ENCODE peak calls at places on chromosomes 6 and 20, in seven cellular contexts. V is HCT116, K is GM12878, Z is K562, X is H1, W is HepG2, B is SK-N-SH. N is an unnamed sample.

GRCh38 chr20:39916236-39916635 is 772.8 kb downstream of the MAFB start:
- DNase-seq in W (no peak), Z (no peak), X (no peak), B (no peak), V (no peak), K (no peak), N (no peak)

GRCh38 chr6:1363729-1364572 is 25.4 kb upstream of the FOXF2 start:
- DNase-seq in B (no peak), Z (no peak), W (no peak), K (no peak), X (no peak), V (peak), N (no peak)

GRCh38 chr20:50491926-50492634 is 18.1 kb upstream of the PTPN1 start:
- DNase-seq in B (no peak), K (no peak), W (no peak), Z (no peak), V (no peak), X (no peak), N (no peak)

GRCh38 chr6:170438402-170438753 is 114.7 kb downstream of the PSMB1 start:
- DNase-seq in B (peak), Z (peak), X (peak), K (no peak), V (peak), W (peak), N (no peak)

GRCh38 chr6:113654396-113654795 is 202.7 kb upstream of the MARCKS start:
- DNase-seq in W (no peak), B (no peak), K (no peak), V (peak), Z (no peak), X (no peak), N (no peak)

GRCh38 chr6:165726915-165727314 is 63.9 kb upstream of the PDE10A start:
- DNase-seq in Z (no peak), B (no peak), V (no peak), K (no peak), X (no peak), W (no peak), N (no peak)

GRCh38 chr6:109834131-109834530 is 143.0 kb downstream of the FIG4 start:
- DNase-seq in Z (no peak), K (no peak), V (no peak), B (no peak), W (no peak), X (no peak), N (no peak)

GRCh38 chr6:151014404-151015150 is 149.1 kb downstream of the MTHFD1L start:
- DNase-seq in Z (peak), K (no peak), W (peak), V (peak), X (peak), B (peak), N (peak)

GRCh38 chr6:90368001-90368400 is 71.4 kb upstream of the BACH2 start:
- DNase-seq in Z (no peak), V (no peak), W (no peak), X (no peak), B (no peak), K (no peak), N (no peak)

DNA sequence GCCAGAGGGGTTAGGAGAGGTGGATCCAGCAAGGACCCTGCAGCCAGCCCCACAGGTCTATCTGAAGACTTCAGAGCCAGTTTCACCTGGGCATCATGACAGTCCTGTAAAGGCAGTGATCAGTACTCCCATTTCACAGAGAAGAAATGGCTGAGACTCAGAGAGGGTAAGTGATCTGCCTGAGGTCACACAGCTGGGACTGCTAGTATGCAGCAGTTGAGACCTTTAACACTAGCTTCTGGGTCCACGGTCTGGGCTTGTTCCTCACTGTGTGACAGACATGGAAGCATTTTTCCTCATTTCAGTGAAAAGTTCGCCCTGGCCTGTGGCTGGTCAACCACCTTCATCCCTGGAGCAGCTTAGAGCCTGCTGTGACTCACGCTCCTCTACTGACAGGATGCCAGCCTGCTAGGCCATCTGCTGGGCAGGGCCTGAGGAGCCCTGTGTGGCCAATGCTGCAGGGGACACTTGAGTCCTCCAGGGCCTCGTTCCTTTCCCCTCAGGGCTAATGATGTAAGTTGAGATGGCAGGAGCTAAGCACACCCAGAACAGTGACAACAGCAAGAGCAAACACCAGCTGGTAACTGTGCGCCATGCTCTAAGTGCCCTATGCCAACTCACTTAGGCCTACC is 192.0 kb downstream of the LRFN2 start:
- DNase-seq in W (no peak), V (no peak), K (no peak), X (peak), Z (no peak), B (no peak), N (peak)
- TF ChIP-seq JUND in W (no peak), V (no peak), K (no peak), X (no peak), Z (no peak), B (no peak), N (no peak)

GRCh38 chr6:166751051-166751595 is 124.1 kb upstream of the RPS6KA2 start:
- DNase-seq in B (peak), W (no peak), Z (no peak), V (no peak), K (no peak), X (no peak), N (no peak)
- TF ChIP-seq JUND in B (no peak), W (no peak), Z (no peak), V (no peak), K (no peak), X (no peak), N (no peak)

DNA sequence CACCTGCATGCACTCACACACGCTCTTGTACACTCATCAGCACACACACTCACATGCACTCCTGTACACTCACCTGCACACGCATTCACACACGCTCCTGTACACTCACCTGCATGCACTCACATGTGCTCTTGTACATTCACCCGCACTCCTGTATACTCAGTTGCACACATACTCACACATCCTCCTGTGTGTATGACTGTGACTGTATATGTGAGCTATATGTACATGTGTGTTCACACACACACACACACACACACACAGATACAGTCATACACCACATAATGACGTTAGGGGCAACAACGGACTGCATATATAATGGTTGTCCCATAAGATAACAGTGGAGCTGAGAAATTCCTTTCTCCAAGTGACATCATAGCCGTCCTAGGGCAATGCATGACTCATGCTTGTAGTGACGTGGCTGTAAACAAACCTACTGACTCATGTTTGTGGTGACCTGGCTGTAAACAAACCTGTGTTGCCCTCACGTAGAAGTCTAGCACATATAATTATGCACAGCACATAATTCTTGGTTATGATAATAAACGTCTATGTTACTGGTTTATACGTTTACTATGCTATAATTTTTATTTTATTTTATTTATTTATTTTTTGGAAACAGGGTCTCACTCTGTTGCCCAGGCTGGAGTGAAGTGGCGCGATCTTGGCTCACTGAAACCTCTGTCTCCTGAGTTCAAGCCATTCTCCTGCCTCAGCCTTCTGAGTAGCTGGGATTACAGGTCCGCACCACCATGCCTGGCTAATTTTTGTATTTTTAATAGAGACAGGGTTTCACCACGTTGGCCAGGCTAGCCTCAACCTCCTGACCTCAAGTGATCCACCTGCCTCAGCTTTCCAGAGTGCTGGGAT is 22.8 kb upstream of the TAF4 start:
- DNase-seq in V (peak), W (peak), X (no peak), B (no peak), K (no peak), Z (peak), N (peak)
- TF ChIP-seq JUND in V (peak), W (peak), X (no peak), B (no peak), K (no peak), Z (peak), N (peak)

DNA sequence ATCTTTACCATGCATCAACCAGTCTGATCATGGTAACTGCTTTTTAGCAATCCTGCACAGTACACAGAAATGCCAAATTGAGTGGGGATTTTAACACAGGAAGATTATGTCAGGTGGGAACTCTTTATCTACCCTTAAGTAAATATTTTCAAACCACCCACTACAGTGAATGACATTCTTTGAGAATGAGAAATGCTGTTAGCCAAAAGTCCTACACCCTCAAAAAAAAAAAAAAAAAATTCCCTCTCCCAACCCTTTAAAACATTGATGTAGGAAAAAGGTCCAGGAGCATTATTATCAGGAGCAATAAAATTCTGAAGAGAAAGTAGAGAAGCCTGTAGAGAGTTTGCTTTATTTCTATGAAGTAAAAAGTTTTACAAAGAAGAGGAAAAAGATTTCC is 307.2 kb upstream of the THEMIS start:
- DNase-seq in B (no peak), K (no peak), V (no peak), W (peak), X (no peak), Z (no peak), N (no peak)
- TF ChIP-seq JUND in B (no peak), K (no peak), V (no peak), W (no peak), X (no peak), Z (no peak), N (no peak)

GRCh38 chr20:31989030-31989645 is 21.1 kb upstream of the CCM2L start:
- DNase-seq in V (no peak), B (no peak), W (no peak), K (no peak), Z (no peak), X (no peak), N (no peak)

GRCh38 chr20:31992086-31992485 is 18.2 kb upstream of the CCM2L start:
- DNase-seq in K (no peak), W (no peak), V (no peak), B (no peak), Z (no peak), X (no peak), N (no peak)

GRCh38 chr20:31987744-31988143 is 19.8 kb downstream of the XKR7 start:
- DNase-seq in X (no peak), V (no peak), Z (no peak), B (no peak), K (no peak), W (peak), N (no peak)

GRCh38 chr20:31988430-31989015 is 20.6 kb downstream of the XKR7 start:
- DNase-seq in Z (no peak), V (no peak), K (no peak), W (no peak), B (no peak), X (no peak), N (no peak)

DNA sequence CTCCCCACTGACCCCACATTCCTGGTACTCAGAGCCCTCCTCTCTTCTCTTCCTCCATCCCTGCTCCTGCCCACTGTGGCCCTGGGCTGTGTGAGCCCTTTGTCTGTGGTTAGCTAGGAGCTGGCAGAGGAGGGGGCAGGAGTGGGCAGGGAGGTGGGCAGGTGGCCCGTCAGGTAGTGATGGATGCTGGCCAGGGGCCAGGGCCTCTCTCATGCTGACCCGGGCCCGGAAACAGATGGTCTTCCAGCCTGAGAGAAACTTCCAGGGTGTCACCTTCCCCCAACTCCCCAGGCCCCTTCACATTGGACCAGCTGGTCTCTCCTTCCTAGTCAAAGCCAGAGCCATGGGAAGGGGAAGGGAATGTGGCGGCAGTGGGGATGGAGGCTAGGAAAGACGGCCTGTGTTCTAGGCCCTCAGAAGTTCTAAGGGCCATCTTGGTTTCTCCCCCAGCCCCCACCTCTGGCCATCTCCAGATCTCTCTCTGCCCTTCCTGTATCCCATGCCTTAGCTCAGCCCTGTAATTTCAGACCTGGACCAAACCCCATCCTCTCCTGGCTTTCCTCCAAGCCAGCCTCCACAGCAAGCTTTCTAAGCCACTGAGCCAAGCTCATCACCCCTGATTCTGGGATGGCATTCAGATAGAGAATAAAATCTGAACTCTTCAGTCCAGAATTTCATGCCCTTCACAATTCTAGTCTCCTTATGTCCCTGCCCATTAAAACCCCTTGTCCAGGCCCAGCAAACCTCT is 19.1 kb upstream of the CCM2L start:
- DNase-seq in B (peak), X (no peak), K (no peak), V (no peak), W (no peak), Z (no peak), N (no peak)
- TF ChIP-seq JUND in B (no peak), X (no peak), K (no peak), V (no peak), W (no peak), Z (no peak), N (no peak)

DNA sequence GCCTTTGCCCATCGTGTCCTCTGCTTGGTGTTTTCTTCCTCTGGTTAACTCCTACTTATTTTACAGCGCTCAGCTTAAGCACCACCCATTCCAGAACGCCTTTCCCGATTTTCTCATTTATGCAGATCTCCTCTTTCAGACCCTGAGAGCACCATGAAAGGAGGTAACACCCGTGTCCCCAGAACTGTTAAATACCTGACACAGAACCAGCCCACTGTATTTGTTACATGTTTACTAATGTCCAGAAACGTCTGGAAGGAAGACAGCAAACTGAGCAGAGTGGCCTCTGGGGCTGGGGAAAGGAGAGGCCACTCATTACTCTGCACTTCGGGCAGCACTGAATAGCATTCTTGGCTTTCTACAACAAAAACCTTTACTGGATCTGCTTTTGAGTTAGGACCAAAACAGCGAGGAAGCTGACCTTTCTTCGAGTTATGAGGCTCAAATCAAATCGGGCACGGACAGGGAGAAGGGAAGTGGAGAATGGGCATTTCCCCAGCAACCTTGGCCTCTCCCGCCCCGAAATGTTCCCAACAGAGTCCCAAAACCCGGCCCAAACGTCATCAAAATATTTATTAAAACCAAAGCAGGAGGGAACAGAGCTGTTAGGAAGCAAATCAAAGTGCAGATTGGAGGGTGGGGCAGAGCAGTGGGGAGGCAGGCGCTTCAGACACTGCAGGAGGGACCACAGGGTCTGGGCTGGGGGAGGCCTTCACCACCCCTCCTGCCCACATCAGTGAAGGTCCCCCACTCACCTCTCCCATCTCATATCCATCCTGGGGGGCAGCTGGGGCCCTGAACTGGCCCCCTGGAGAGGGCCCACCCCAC is 1.1 kb upstream of the NECAB3 start:
- DNase-seq in V (no peak), Z (no peak), B (no peak), X (no peak), K (no peak), W (no peak), N (no peak)
- TF ChIP-seq JUND in V (no peak), Z (no peak), B (no peak), X (no peak), K (no peak), W (no peak), N (no peak)

DNA sequence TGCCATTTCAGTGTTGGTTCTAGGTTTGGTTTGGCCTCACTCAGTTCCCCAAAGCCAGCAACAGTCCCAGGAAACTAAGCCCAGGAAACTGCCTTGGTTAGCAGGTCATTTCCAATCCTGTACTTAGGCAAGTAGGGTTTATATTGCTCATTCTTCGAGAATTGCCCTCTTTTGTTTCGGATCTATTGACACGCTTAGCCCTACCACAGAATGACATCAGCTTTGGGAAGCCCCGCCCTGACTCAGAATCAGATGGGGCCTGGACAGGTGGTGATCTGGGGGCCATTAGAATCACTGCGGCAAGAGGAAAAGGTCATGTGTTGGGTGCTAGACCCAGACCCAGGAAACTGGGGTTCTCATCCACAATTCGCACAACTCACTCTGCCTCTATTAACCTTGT is 578.2 kb downstream of the QKI start:
- DNase-seq in W (no peak), K (no peak), X (no peak), Z (no peak), B (no peak), V (no peak), N (no peak)
- TF ChIP-seq JUND in W (no peak), K (no peak), X (no peak), Z (no peak), B (no peak), V (no peak), N (no peak)